ENCODE peak calls at places on chromosomes 13 and 19, in five cellular contexts. Z is esophagus squamous epithelium, M is OCI-LY7, D is A549, T is heart left ventricle. S is an unnamed sample. For H3K4me1, the result is how much of the 10 kb centered on the place peaks cover.

GRCh38 chr19:57903298-57904174 is 12.9 kb downstream of the ZNF417 start:
- DNase-seq in Z (no peak), M (peak), D (peak), T (no peak), S (peak)

GRCh38 chr13:24217601-24218281 is 57.2 kb downstream of the SPATA13 start:
- DNase-seq in Z (no peak), M (peak), D (peak), T (no peak), S (no peak)

GRCh38 chr19:36140289-36141038 is 598 bp downstream of the CAPNS1 start:
- DNase-seq in Z (no peak), M (peak), D (peak), T (peak), S (no peak)

GRCh38 chr19:10295305-10295846 is 5.6 kb downstream of the ICAM5 start:
- DNase-seq in Z (no peak), M (peak), D (peak), T (peak), S (peak)

GRCh38 chr13:20559659-20560356 is 7.1 kb upstream of the IFT88 start:
- DNase-seq in Z (no peak), M (no peak), D (no peak), T (no peak), S (no peak)

GRCh38 chr13:93882086-93882651 is 597.3 kb downstream of the DCT start:
- DNase-seq in Z (no peak), M (no peak), D (no peak), T (no peak), S (no peak)

GRCh38 chr19:39297931-39298634 is 1.9 kb downstream of the IFNL1 start:
- DNase-seq in Z (no peak), M (no peak), D (no peak), T (no peak), S (no peak)

GRCh38 chr13:105925496-105925895 is 610.0 kb downstream of the EFNB2 start:
- DNase-seq in Z (no peak), M (no peak), D (peak), T (no peak), S (no peak)

GRCh38 chr19:48634424-48635262 is 2.5 kb downstream of the DBP start:
- DNase-seq in Z (peak), M (peak), D (peak), T (peak), S (peak)

GRCh38 chr19:13794388-13794751 is 873 bp upstream of the ZSWIM4 start:
- DNase-seq in Z (no peak), M (no peak), D (peak), T (peak), S (no peak)

GRCh38 chr19:57786906-57787305 is 17.4 kb downstream of the ZNF586 start:
- DNase-seq in Z (no peak), M (no peak), D (no peak), T (no peak), S (no peak)

GRCh38 chr19:18278521-18279265 is 2.7 kb downstream of the JUND start:
- DNase-seq in Z (no peak), M (peak), D (peak), T (no peak), S (peak)

GRCh38 chr13:38763446-38764381 is 76.8 kb downstream of the FREM2 start:
- DNase-seq in Z (no peak), M (peak), D (peak), T (no peak), S (no peak)

GRCh38 chr13:33401238-33401637 is 115.7 kb upstream of the STARD13 start:
- DNase-seq in Z (no peak), M (no peak), D (no peak), T (peak), S (no peak)

GRCh38 chr13:41179593-41180250 is 14.6 kb downstream of the KBTBD7 start:
- DNase-seq in Z (no peak), M (no peak), D (no peak), T (no peak), S (no peak)

GRCh38 chr13:57624565-57625435 is 6.7 kb upstream of the PCDH17 start:
- DNase-seq in Z (no peak), M (peak), D (peak), T (peak), S (no peak)

GRCh38 chr13:42696191-42696590 is 85.2 kb upstream of the FAM216B start:
- DNase-seq in Z (no peak), M (no peak), D (no peak), T (no peak), S (no peak)

GRCh38 chr19:55348317-55349034 is 6.0 kb downstream of the COX6B2 start:
- DNase-seq in Z (no peak), M (no peak), D (no peak), T (no peak), S (no peak)

GRCh38 chr13:99736541-99736940 is 235.0 kb downstream of the ZIC5 start:
- DNase-seq in Z (no peak), M (no peak), D (no peak), T (no peak), S (no peak)

GRCh38 chr13:21668665-21669599 is 1.9 kb upstream of the FGF9 start:
- DNase-seq in Z (no peak), M (peak), D (no peak), T (no peak), S (peak)

GRCh38 chr19:6416658-6417405 is 7.8 kb downstream of the KHSRP start:
- DNase-seq in Z (no peak), M (no peak), D (no peak), T (no peak), S (no peak)

GRCh38 chr13:99269627-99270252 is 11.6 kb upstream of the GPR18 start:
- DNase-seq in Z (no peak), M (peak), D (peak), T (no peak), S (peak)

GRCh38 chr19:3721900-3722442 is 13.8 kb downstream of the TJP3 start:
- DNase-seq in Z (no peak), M (no peak), D (no peak), T (no peak), S (no peak)

GRCh38 chr19:32416749-32417469 is 11.3 kb downstream of the DPY19L3 start:
- DNase-seq in Z (no peak), M (no peak), D (no peak), T (no peak), S (no peak)

GRCh38 chr13:66508153-66508909 is 721.8 kb downstream of the PCDH9 start:
- DNase-seq in Z (no peak), M (no peak), D (no peak), T (no peak), S (no peak)

GRCh38 chr19:38394488-38394887 is 6.0 kb downstream of the SPRED3 start:
- DNase-seq in Z (no peak), M (peak), D (no peak), T (no peak), S (peak)

GRCh38 chr19:11137542-11138384 is 17.8 kb downstream of the SPC24 start:
- DNase-seq in Z (no peak), M (peak), D (peak), T (peak), S (peak)

GRCh38 chr19:18899624-18900560 is 3.9 kb upstream of the CERS1 start:
- DNase-seq in Z (no peak), M (no peak), D (no peak), T (no peak), S (no peak)

GRCh38 chr19:13095934-13096890 is 6.4 kb downstream of the LYL1 start:
- DNase-seq in Z (no peak), M (peak), D (peak), T (peak), S (peak)

GRCh38 chr19:3697671-3698385 is 2.4 kb downstream of the PIP5K1C start:
- DNase-seq in Z (no peak), M (no peak), D (no peak), T (no peak), S (no peak)

GRCh38 chr13:84896128-84896527 is 903.1 kb downstream of the SLITRK6 start:
- DNase-seq in Z (no peak), M (peak), D (peak), T (no peak), S (peak)

GRCh38 chr13:109869312-109870237 is 83.2 kb upstream of the IRS2 start:
- DNase-seq in Z (no peak), M (no peak), D (peak), T (peak), S (peak)

GRCh38 chr13:42000836-42001235 is 39.9 kb upstream of the VWA8 start:
- DNase-seq in Z (no peak), M (no peak), D (no peak), T (no peak), S (no peak)

GRCh38 chr13:107867701-107868661 is 347.4 kb downstream of the LIG4 start:
- DNase-seq in Z (no peak), M (no peak), D (peak), T (no peak), S (no peak)

GRCh38 chr19:47158367-47158791 is 27.7 kb downstream of the SAE1 start:
- DNase-seq in Z (no peak), M (no peak), D (no peak), T (no peak), S (no peak)
- H3K4me1 ChIP-seq in Z (under half), M (under half), D (under half), T (under half), S (half or more)

GRCh38 chr19:45780448-45781281 is 1.6 kb downstream of the DMPK start:
- DNase-seq in Z (no peak), M (no peak), D (no peak), T (no peak), S (no peak)
- H3K27ac ChIP-seq in Z (peak), M (no peak), D (peak), T (peak), S (no peak)

GRCh38 chr13:50461189-50461588 is 382.3 kb downstream of the DLEU7 start:
- DNase-seq in Z (no peak), M (no peak), D (no peak), T (no peak), S (no peak)
- H3K4me3 ChIP-seq in Z (no peak), M (no peak), D (no peak), T (no peak), S (no peak)

DNA sequence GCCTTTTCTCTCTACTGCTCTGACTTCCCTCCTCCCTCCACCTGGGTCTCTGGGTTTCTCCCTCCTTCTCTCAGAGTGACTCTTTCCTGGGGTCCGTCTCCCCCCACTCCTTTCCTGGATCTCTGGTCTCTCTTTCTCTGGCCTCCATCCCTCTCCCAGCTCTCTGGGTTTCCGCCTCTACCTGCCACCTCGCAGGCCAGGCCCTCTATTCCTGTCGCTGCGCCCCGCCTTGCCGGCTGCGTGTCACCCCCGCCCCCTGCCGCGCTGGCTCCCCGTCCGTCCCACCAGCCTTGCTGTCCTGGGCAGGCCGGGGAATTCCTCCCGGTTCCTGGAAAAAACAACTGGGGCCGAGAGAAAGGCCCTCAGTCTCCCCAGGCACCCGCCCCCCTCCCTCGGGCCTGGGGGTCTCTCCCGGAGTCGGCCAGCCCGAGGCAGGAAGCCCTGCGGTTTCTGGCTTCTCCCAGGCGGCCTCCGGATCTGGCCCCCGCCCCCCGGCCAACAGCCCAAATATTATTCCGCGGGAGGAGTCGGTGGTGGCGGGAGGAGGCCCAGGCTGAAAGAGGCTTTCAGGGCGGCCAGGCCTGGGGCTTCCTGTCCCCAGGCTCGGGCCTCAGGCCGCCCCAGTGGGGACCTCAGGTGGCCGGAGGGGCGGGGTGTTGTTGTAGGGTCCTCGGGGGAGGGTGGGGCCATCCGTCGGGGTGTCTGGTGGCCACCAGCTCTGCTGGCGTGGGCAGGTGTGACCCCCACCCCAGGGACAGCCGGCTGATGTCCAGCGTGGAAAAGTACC is 9.3 kb downstream of the IRF2BP1 start:
- DNase-seq in Z (no peak), M (no peak), D (no peak), T (peak), S (no peak)
- H3K4me1 ChIP-seq in Z (under half), M (under half), D (under half), T (under half), S (under half)

DNA sequence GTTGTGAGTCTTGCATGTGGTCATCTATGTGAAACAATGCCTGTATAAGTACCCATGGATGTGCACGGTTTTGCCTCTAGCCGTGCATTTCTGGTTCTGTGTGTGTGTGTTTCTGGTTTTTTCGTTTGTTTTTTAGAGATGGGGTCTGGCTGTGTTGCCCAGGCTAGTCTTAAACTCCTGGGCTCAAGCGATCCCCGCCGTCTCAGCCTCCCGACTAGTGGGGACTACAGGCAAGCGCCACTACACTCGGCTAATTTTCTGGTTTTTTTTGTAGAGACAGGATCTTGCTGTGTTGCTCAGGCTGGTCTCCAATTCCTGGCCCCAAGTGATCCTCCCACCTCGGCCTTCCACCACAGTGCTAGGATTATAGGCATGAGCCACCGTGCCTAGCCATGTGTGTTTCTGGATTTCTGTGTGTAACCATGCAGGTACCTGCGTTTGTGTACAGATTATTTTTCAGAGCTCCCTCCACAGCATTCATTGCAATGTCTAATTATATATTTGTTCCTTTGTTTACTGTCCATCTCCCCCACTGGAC is 15.9 kb upstream of the FOSB start:
- DNase-seq in Z (no peak), M (no peak), D (no peak), T (no peak), S (no peak)
- H3K27ac ChIP-seq in Z (peak), M (peak), D (no peak), T (peak), S (peak)

GRCh38 chr19:30406220-30406944 is 34.2 kb downstream of the ZNF536 start:
- DNase-seq in Z (no peak), M (no peak), D (peak), T (peak), S (no peak)

GRCh38 chr19:30407310-30407709 is 35.1 kb downstream of the ZNF536 start:
- DNase-seq in Z (no peak), M (no peak), D (no peak), T (no peak), S (no peak)

GRCh38 chr19:30416375-30416774 is 44.2 kb downstream of the ZNF536 start:
- DNase-seq in Z (no peak), M (no peak), D (no peak), T (no peak), S (no peak)

GRCh38 chr19:30408734-30409301 is 36.6 kb downstream of the ZNF536 start:
- DNase-seq in Z (no peak), M (no peak), D (no peak), T (no peak), S (no peak)

DNA sequence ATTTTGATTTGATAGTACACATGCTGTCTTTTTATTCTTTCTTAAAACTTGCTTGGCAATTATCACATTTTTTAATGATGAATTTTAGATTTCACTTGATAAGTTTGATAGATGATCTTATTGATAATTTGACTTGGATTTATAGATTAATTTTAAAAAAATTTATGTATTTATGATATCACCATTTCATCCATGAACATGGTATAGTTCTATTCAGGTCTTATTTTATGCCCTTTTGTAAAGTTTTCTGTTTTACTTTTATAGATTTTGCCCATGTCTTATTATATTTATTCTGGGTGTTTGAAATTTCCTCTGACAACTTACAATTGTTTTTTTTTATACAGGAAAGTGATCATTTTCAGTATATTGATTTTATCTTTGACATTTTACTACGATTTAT is 39.5 kb downstream of the ZNF536 start:
- DNase-seq in Z (no peak), M (no peak), D (no peak), T (no peak), S (no peak)
- H3K4me3 ChIP-seq in Z (no peak), M (no peak), D (no peak), T (no peak), S (no peak)

S was measured in naive thymus-derived CD4-positive, alpha-beta T cell.